ENCODE peak calls at places on chromosomes 4 and X, in eight cellular contexts. U is activated CD8-positive, alpha-beta memory T cell treated with anti-CD3 and anti-CD28 coated beads, Interleukin-2, amount 50 U/mL, for 48 hours; A is activated CD4-positive, alpha-beta T cell treated with anti-CD3 and anti-CD28 coated beads for 48 hours; N is anterior cingulate cortex; H is cerebellar cortex; K is HepG2; C is GM10248; R is ACHN. L is an unnamed sample.

GRCh38 chrX:30343206-30343605 is 34.0 kb upstream of the NR0B1 start:
- DNase-seq in N (no peak), R (no peak), A (no peak), K (peak), U (no peak), H (no peak), C (peak), L (no peak)

GRCh38 chr4:8793571-8794160 is 78.0 kb downstream of the HMX1 start:
- DNase-seq in U (no peak), H (no peak), C (no peak), K (no peak), R (no peak), A (no peak), N (no peak), L (no peak)

GRCh38 chr4:52853351-52853750 is 8.8 kb upstream of the RASL11B start:
- DNase-seq in R (no peak), A (no peak), H (no peak), U (no peak), C (no peak), K (no peak), N (no peak), L (no peak)

GRCh38 chrX:39750246-39750790 is 347.4 kb downstream of the BCOR start:
- DNase-seq in A (no peak), H (no peak), U (no peak), K (no peak), N (no peak), C (no peak), R (no peak), L (no peak)

GRCh38 chrX:33128048-33128805 is 83.1 kb downstream of the DMD start:
- DNase-seq in U (no peak), K (no peak), R (no peak), C (no peak), N (no peak), A (no peak), H (no peak), L (no peak)

GRCh38 chr4:84578540-84579409 is 4.2 kb upstream of the CDS1 start:
- DNase-seq in K (peak), C (no peak), N (no peak), H (peak), U (no peak), A (peak), R (peak), L (peak)

GRCh38 chr4:107408968-107409367 is 311.1 kb downstream of the PAPSS1 start:
- DNase-seq in A (no peak), H (no peak), N (no peak), R (no peak), U (no peak), C (no peak), K (no peak), L (no peak)

GRCh38 chrX:95754411-95754810 is 930.2 kb upstream of the DIAPH2 start:
- DNase-seq in R (no peak), K (no peak), A (no peak), H (no peak), N (no peak), C (no peak), U (no peak), L (no peak)

GRCh38 chrX:41332408-41332987 is 1.5 kb upstream of the DDX3X start:
- DNase-seq in H (peak), U (no peak), K (no peak), N (peak), A (peak), C (no peak), R (no peak), L (peak)

GRCh38 chrX:48465336-48465933 is 4.6 kb downstream of the SLC38A5 start:
- DNase-seq in N (no peak), C (no peak), R (peak), U (no peak), H (no peak), A (no peak), K (no peak), L (no peak)

GRCh38 chrX:129777218-129777768 is 2.5 kb upstream of the SASH3 start:
- DNase-seq in U (peak), R (no peak), A (peak), K (peak), C (peak), H (no peak), N (no peak), L (no peak)

GRCh38 chr4:151865327-151865726 is 104.5 kb upstream of the GATB start:
- DNase-seq in U (no peak), R (no peak), C (no peak), H (peak), K (no peak), A (no peak), N (peak), L (no peak)

GRCh38 chr4:168917150-168917779 is 92.8 kb downstream of the CBR4 start:
- DNase-seq in R (peak), N (no peak), A (no peak), H (peak), C (peak), K (peak), U (no peak), L (no peak)

GRCh38 chrX:87697409-87697808 is 179.8 kb downstream of the KLHL4 start:
- DNase-seq in K (no peak), N (no peak), C (no peak), H (no peak), U (no peak), R (no peak), A (no peak), L (no peak)

L was measured in Caki2.